ENCODE peak calls at places on chromosome 14, in six cellular contexts. One of them, this sample, is unnamed.

GRCh38 chr14:72595152-72595551 is 298.7 kb downstream of the DPF3 start:
- DNase-seq in RPMI7951: no peak
- DNase-seq in GM19239: no peak
- DNase-seq in GM23338: no peak
- DNase-seq in HT1080: no peak
- DNase-seq in stimulated activated CD8-positive, alpha-beta memory T cell treated with anti-CD3 and anti-CD28 coated beads, Interleukin-4, amount 100 ng/mL, for 24 hours: no peak
- DNase-seq in this sample: no peak

GRCh38 chr14:69703047-69704046 is 63.6 kb upstream of the SRSF5 start:
- DNase-seq in RPMI7951: no peak
- DNase-seq in GM19239: no peak
- DNase-seq in GM23338: no peak
- DNase-seq in HT1080: no peak
- DNase-seq in stimulated activated CD8-positive, alpha-beta memory T cell treated with anti-CD3 and anti-CD28 coated beads, Interleukin-4, amount 100 ng/mL, for 24 hours: no peak
- DNase-seq in this sample: no peak

GRCh38 chr14:51581017-51581881 is 70.5 kb upstream of the FRMD6 start:
- DNase-seq in RPMI7951: peak
- DNase-seq in GM19239: no peak
- DNase-seq in GM23338: no peak
- DNase-seq in HT1080: peak
- DNase-seq in stimulated activated CD8-positive, alpha-beta memory T cell treated with anti-CD3 and anti-CD28 coated beads, Interleukin-4, amount 100 ng/mL, for 24 hours: no peak
- DNase-seq in this sample: peak

GRCh38 chr14:53042480-53042879 is 91.6 kb upstream of the FERMT2 start:
- DNase-seq in RPMI7951: no peak
- DNase-seq in GM19239: no peak
- DNase-seq in GM23338: no peak
- DNase-seq in HT1080: no peak
- DNase-seq in stimulated activated CD8-positive, alpha-beta memory T cell treated with anti-CD3 and anti-CD28 coated beads, Interleukin-4, amount 100 ng/mL, for 24 hours: no peak
- DNase-seq in this sample: no peak

GRCh38 chr14:54188036-54188666 is 208.7 kb upstream of the CDKN3 start:
- DNase-seq in RPMI7951: no peak
- DNase-seq in GM19239: no peak
- DNase-seq in GM23338: no peak
- DNase-seq in HT1080: no peak
- DNase-seq in stimulated activated CD8-positive, alpha-beta memory T cell treated with anti-CD3 and anti-CD28 coated beads, Interleukin-4, amount 100 ng/mL, for 24 hours: no peak
- DNase-seq in this sample: no peak

GRCh38 chr14:56474419-56475022 is 105.1 kb upstream of the TMEM260 start:
- DNase-seq in RPMI7951: peak
- DNase-seq in GM19239: peak
- DNase-seq in GM23338: peak
- DNase-seq in HT1080: peak
- DNase-seq in stimulated activated CD8-positive, alpha-beta memory T cell treated with anti-CD3 and anti-CD28 coated beads, Interleukin-4, amount 100 ng/mL, for 24 hours: no peak
- DNase-seq in this sample: peak

GRCh38 chr14:31858868-31859267 is 218.2 kb upstream of the ARHGAP5 start:
- DNase-seq in RPMI7951: peak
- DNase-seq in GM19239: no peak
- DNase-seq in GM23338: no peak
- DNase-seq in HT1080: peak
- DNase-seq in stimulated activated CD8-positive, alpha-beta memory T cell treated with anti-CD3 and anti-CD28 coated beads, Interleukin-4, amount 100 ng/mL, for 24 hours: no peak
- DNase-seq in this sample: no peak

GRCh38 chr14:101035466-101036225 is 132.1 kb upstream of the RTL1 start:
- DNase-seq in RPMI7951: no peak
- DNase-seq in GM19239: no peak
- DNase-seq in GM23338: no peak
- DNase-seq in HT1080: no peak
- DNase-seq in stimulated activated CD8-positive, alpha-beta memory T cell treated with anti-CD3 and anti-CD28 coated beads, Interleukin-4, amount 100 ng/mL, for 24 hours: no peak
- DNase-seq in this sample: no peak

GRCh38 chr14:81474156-81474492 is 59.5 kb downstream of the SEL1L start:
- DNase-seq in RPMI7951: no peak
- DNase-seq in GM19239: peak
- DNase-seq in GM23338: no peak
- DNase-seq in HT1080: no peak
- DNase-seq in stimulated activated CD8-positive, alpha-beta memory T cell treated with anti-CD3 and anti-CD28 coated beads, Interleukin-4, amount 100 ng/mL, for 24 hours: no peak
- DNase-seq in this sample: no peak

GRCh38 chr14:80304125-80304766 is 92.9 kb upstream of the DIO2 start:
- DNase-seq in RPMI7951: no peak
- DNase-seq in GM19239: no peak
- DNase-seq in GM23338: no peak
- DNase-seq in HT1080: no peak
- DNase-seq in stimulated activated CD8-positive, alpha-beta memory T cell treated with anti-CD3 and anti-CD28 coated beads, Interleukin-4, amount 100 ng/mL, for 24 hours: no peak
- DNase-seq in this sample: no peak

This sample was measured in kidney tubule cell.